ENCODE peak calls at places on chromosomes 5 and 9, in six cellular contexts. L is Peyer's patch, K is astrocyte of the spinal cord, X is fibroblast of pulmonary artery, T is fibroblast of lung, U is GM23338. N is an unnamed sample.
A peak's percentile ranks its signal among the peaks of the same experiment; 100 is the strongest.

GRCh38 chr5:143890475-143890874 is 78.5 kb downstream of the HMHB1 start:
- DNase-seq in L (no peak), K (no peak), X (no peak), T (peak; percentile 9), U (no peak), N (no peak)

GRCh38 chr5:14121552-14121951 is 21.6 kb upstream of the TRIO start:
- DNase-seq in L (no peak), K (no peak), X (no peak), T (no peak), U (no peak), N (no peak)

GRCh38 chr9:75967556-75967955 is 77.1 kb downstream of the PCSK5 start:
- DNase-seq in L (no peak), K (no peak), X (no peak), T (no peak), U (no peak), N (no peak)

GRCh38 chr5:97427235-97427634 is 244.2 kb upstream of the RIOK2 start:
- DNase-seq in L (no peak), K (no peak), X (peak; percentile 6), T (no peak), U (peak; percentile 48), N (no peak)

GRCh38 chr5:67355135-67355729 is 158.6 kb upstream of the CD180 start:
- DNase-seq in L (no peak), K (no peak), X (no peak), T (no peak), U (no peak), N (no peak)

GRCh38 chr5:148794729-148795590 is 31.5 kb upstream of the ADRB2 start:
- DNase-seq in L (no peak), K (peak; percentile 62), X (peak; percentile 62), T (peak; percentile 28), U (no peak), N (peak; percentile 86)

GRCh38 chr5:134125195-134126015 is 10.9 kb downstream of the TCF7 start:
- DNase-seq in L (no peak), K (peak; percentile 96), X (peak; percentile 50), T (peak; percentile 92), U (no peak), N (peak; percentile 68)

GRCh38 chr9:32350682-32351081 is 33.8 kb upstream of the ACO1 start:
- DNase-seq in L (no peak), K (peak; percentile 34), X (peak; percentile 56), T (peak; percentile 34), U (peak; percentile 53), N (peak; percentile 50)

GRCh38 chr5:145225529-145225928 is 609.6 kb downstream of the PRELID2 start:
- DNase-seq in L (no peak), K (no peak), X (no peak), T (no peak), U (no peak), N (no peak)

GRCh38 chr9:4886698-4887097 is 94.0 kb downstream of the RCL1 start:
- DNase-seq in L (no peak), K (no peak), X (no peak), T (no peak), U (no peak), N (no peak)

GRCh38 chr5:107218457-107219193 is 452.1 kb downstream of the EFNA5 start:
- DNase-seq in L (no peak), K (peak; percentile 22), X (peak; percentile 80), T (no peak), U (no peak), N (peak; percentile 75)

GRCh38 chr9:121326130-121326838 is 43.8 kb downstream of the STOM start:
- DNase-seq in L (no peak), K (peak; percentile 31), X (peak; percentile 93), T (peak; percentile 74), U (peak; percentile 22), N (peak; percentile 97)

DNA sequence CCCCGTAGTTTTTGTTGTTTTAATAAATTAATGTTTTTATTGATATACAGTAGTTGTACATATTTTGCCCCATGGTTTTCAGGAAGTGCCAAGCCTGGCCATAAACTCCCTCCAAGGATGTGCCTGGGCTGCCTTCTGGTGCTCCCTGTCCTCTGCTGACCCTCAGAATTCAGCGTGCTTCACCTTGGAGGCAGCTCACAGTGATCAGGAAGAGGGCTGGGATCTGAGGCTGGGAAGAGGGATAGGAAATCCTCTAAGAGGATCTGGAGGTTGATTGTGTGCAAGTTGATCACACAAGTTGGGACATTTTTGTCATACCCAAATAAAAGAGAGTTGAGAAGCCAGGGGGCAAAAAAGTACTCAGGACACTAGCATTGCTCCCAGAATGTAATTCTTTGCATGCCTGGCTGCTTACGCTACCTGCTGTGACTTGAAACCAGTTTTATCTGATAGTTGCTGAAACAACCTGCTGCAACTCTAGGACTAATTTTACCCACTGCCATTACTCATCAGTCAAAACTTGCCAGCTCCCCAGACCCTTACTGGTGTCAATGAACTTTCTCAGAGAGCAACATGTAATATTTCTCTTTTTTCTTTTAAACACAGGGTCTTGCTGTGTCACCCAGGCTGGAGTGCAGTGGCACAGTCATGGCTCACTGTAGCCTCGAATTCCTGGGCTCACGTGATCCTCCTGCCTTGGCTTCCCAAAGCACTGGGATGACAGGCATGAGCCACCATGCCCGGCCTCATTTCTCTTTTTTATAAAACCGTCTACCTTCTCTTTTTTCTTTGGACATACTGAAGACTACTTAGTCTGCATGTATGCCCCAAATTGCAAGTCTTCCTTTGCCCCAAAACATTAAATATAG is 29.0 kb downstream of the PDE6A start:
- DNase-seq in L (no peak), K (peak; percentile 32), X (no peak), T (no peak), U (peak; percentile 27), N (no peak)
- TF ChIP-seq CTCF in L (no peak), K (no peak), X (no peak), T (no peak), U (no peak), N (no peak)

GRCh38 chr5:172211676-172212075 is 17.7 kb downstream of the EFCAB9 start:
- DNase-seq in L (no peak), K (no peak), X (no peak), T (no peak), U (no peak), N (no peak)
- H3K4me3 ChIP-seq in L (no peak overlapping the region), K (no peak overlapping the region), X (no peak overlapping the region), T (no peak overlapping the region), U (no peak overlapping the region), N (no peak overlapping the region)

DNA sequence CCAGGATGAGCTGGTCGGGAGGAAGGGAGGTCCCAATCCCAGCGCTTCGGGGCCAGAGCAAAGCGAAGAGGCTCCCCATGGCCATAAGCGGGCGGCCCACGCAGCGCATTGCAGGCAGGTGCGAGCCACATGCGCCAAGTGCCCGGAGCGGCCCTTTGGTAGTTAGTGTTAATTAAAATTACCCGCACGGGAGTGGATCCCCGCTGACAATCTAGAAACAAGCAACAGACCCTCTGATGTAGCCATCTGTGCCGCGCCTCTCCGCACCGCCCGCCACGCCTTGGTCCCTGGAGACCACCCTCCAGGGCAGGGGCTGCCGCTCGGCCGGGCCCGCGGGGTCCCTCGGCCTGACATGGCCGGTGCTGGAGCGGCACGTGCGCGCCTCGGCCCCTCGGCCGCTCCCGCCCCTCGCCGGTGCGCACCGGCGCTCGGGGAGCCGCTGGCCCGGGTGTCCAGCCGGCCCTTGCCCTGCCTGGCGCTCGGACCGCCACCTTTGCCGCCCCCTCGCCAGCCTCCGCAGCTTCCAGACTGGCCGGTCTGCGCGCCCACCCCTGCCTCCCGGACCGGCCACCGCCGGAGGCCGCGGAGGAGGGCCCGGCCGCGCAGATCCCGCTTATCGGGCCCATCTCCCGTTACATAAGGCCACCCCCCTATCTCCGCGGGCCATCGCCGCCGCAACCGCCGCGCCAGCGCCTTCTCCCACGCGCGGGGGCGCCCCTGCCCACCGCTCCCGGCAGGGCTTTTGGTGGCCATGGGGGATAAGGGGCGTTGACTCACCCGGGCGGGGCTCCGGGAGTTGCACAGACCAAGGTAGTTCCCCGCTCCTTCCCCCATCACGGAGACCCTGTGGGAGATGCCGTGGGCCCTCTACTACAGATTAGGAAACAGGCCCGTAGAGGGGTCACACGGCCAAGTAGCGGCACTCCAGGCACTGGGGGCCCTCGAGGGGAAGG is 1.9 kb upstream of the IL13 start:
- DNase-seq in L (no peak), K (peak; percentile 21), X (no peak), T (peak; percentile 19), U (peak; percentile 72), N (peak; percentile 8)
- TF ChIP-seq CTCF in L (peak; percentile 5), K (peak; percentile 28), X (no peak), T (no peak), U (peak; percentile 38), N (no peak)

DNA sequence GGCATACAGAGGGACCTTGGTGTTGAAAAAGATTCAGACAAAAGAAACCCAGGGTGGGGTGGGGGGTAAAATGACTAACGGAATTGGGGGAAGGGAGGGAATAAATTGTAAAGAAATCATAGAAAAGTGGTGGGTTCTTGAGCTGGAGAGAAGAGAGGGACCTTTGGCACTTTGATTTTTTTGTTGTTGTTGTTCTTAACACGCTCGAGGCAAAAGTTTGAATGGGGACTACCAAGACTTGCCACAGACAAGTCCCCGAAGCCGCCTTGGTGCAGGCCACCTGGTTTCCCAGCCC is 616 bp downstream of the VCAN start:
- DNase-seq in L (no peak), K (no peak), X (peak; percentile 26), T (no peak), U (no peak), N (no peak)
- H3K4me3 ChIP-seq in L (peak overlapping the region; percentile 53), K (peak overlapping the region; percentile 85), X (peak overlapping the region; percentile 85), T (peak overlapping the region; percentile 86), U (peak overlapping the region; percentile 76), N (peak overlapping the region; percentile 93)

DNA sequence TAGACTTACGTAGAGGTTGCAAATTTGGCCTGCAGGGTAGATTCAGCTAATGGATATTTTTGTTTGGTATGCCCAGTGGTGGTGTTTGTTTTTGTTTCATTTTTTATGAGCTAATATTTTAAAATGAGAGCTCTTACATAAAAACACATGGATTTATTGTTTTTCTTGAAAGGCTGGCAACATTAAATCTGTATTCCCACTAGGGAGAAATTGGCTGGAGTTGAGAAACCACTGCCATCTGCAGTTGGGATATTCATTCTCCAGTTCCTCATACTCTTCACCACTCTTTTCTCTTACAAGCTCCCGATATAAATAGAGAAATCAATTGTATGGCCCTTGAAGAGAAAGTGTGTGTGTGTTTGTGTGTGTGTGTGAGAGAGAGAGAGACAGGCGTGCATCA is 143.3 kb downstream of the ALDH1A1 start:
- DNase-seq in L (no peak), K (no peak), X (no peak), T (no peak), U (no peak), N (no peak)
- TF ChIP-seq CTCF in L (no peak), K (no peak), X (no peak), T (no peak), U (no peak), N (no peak)

N was measured in cardiac fibroblast.